ENCODE peak calls at places on chromosomes 12 and 14, in seven cellular contexts. One of them, this sample, is unnamed.
A peak's percentile ranks its signal among the peaks of the same experiment; 100 is the strongest.

GRCh38 chr14:98871796-98872195 is 400.2 kb downstream of the BCL11B start:
- DNase-seq in left cardiac atrium: no peak
- DNase-seq in MCF 10A: no peak
- DNase-seq in heart left ventricle: no peak
- DNase-seq in activated CD4-positive, alpha-beta T cell treated with anti-CD3 and anti-CD28 coated beads, Interleukin-2, amount 10 ng/mL, durations not matched to agents 7 days and 5 days: no peak
- DNase-seq in mesenchymal stem cell: no peak
- DNase-seq in NCI-H345: no peak
- DNase-seq in this sample: no peak

GRCh38 chr12:131604146-131604844 is 106.6 kb upstream of the SFSWAP start:
- DNase-seq in left cardiac atrium: no peak
- DNase-seq in MCF 10A: no peak
- DNase-seq in heart left ventricle: no peak
- DNase-seq in activated CD4-positive, alpha-beta T cell treated with anti-CD3 and anti-CD28 coated beads, Interleukin-2, amount 10 ng/mL, durations not matched to agents 7 days and 5 days: peak; percentile 69
- DNase-seq in mesenchymal stem cell: no peak
- DNase-seq in NCI-H345: no peak
- DNase-seq in this sample: no peak

GRCh38 chr14:44782775-44783238 is 178.9 kb downstream of the KLHL28 start:
- DNase-seq in left cardiac atrium: no peak
- DNase-seq in MCF 10A: peak; percentile 51
- DNase-seq in heart left ventricle: no peak
- DNase-seq in activated CD4-positive, alpha-beta T cell treated with anti-CD3 and anti-CD28 coated beads, Interleukin-2, amount 10 ng/mL, durations not matched to agents 7 days and 5 days: no peak
- DNase-seq in mesenchymal stem cell: no peak
- DNase-seq in NCI-H345: no peak
- DNase-seq in this sample: no peak

GRCh38 chr12:84842406-84843013 is 70.1 kb downstream of the SLC6A15 start:
- DNase-seq in left cardiac atrium: no peak
- DNase-seq in MCF 10A: peak; percentile 59
- DNase-seq in heart left ventricle: no peak
- DNase-seq in activated CD4-positive, alpha-beta T cell treated with anti-CD3 and anti-CD28 coated beads, Interleukin-2, amount 10 ng/mL, durations not matched to agents 7 days and 5 days: peak; percentile 21
- DNase-seq in mesenchymal stem cell: peak; percentile 60
- DNase-seq in NCI-H345: peak; percentile 53
- DNase-seq in this sample: no peak

GRCh38 chr14:61749867-61750266 is 12.4 kb upstream of the SNAPC1 start:
- DNase-seq in left cardiac atrium: no peak
- DNase-seq in MCF 10A: no peak
- DNase-seq in heart left ventricle: no peak
- DNase-seq in activated CD4-positive, alpha-beta T cell treated with anti-CD3 and anti-CD28 coated beads, Interleukin-2, amount 10 ng/mL, durations not matched to agents 7 days and 5 days: no peak
- DNase-seq in mesenchymal stem cell: peak; percentile 23
- DNase-seq in NCI-H345: peak; percentile 66
- DNase-seq in this sample: no peak

GRCh38 chr12:56078931-56079728 is 835 bp upstream of the ERBB3 start:
- DNase-seq in left cardiac atrium: peak; percentile 90
- DNase-seq in MCF 10A: peak; percentile 85
- DNase-seq in heart left ventricle: peak; percentile 87
- DNase-seq in activated CD4-positive, alpha-beta T cell treated with anti-CD3 and anti-CD28 coated beads, Interleukin-2, amount 10 ng/mL, durations not matched to agents 7 days and 5 days: peak; percentile 50
- DNase-seq in mesenchymal stem cell: peak; percentile 89
- DNase-seq in NCI-H345: peak; percentile 66
- DNase-seq in this sample: peak; percentile 97

GRCh38 chr12:59699408-59700144 is 103.7 kb downstream of the SLC16A7 start:
- DNase-seq in left cardiac atrium: no peak
- DNase-seq in MCF 10A: peak; percentile 83
- DNase-seq in heart left ventricle: no peak
- DNase-seq in activated CD4-positive, alpha-beta T cell treated with anti-CD3 and anti-CD28 coated beads, Interleukin-2, amount 10 ng/mL, durations not matched to agents 7 days and 5 days: no peak
- DNase-seq in mesenchymal stem cell: peak; percentile 73
- DNase-seq in NCI-H345: no peak
- DNase-seq in this sample: no peak

GRCh38 chr12:5013206-5013830 is 30.4 kb upstream of the KCNA5 start:
- DNase-seq in left cardiac atrium: no peak
- DNase-seq in MCF 10A: no peak
- DNase-seq in heart left ventricle: no peak
- DNase-seq in activated CD4-positive, alpha-beta T cell treated with anti-CD3 and anti-CD28 coated beads, Interleukin-2, amount 10 ng/mL, durations not matched to agents 7 days and 5 days: no peak
- DNase-seq in mesenchymal stem cell: no peak
- DNase-seq in NCI-H345: no peak
- DNase-seq in this sample: no peak

GRCh38 chr12:124761876-124762275 is 101.8 kb downstream of the SCARB1 start:
- DNase-seq in left cardiac atrium: peak; percentile 63
- DNase-seq in MCF 10A: no peak
- DNase-seq in heart left ventricle: peak; percentile 74
- DNase-seq in activated CD4-positive, alpha-beta T cell treated with anti-CD3 and anti-CD28 coated beads, Interleukin-2, amount 10 ng/mL, durations not matched to agents 7 days and 5 days: no peak
- DNase-seq in mesenchymal stem cell: peak; percentile 79
- DNase-seq in NCI-H345: no peak
- DNase-seq in this sample: no peak

GRCh38 chr14:61876362-61877049 is 114.3 kb downstream of the SNAPC1 start:
- DNase-seq in left cardiac atrium: no peak
- DNase-seq in MCF 10A: no peak
- DNase-seq in heart left ventricle: no peak
- DNase-seq in activated CD4-positive, alpha-beta T cell treated with anti-CD3 and anti-CD28 coated beads, Interleukin-2, amount 10 ng/mL, durations not matched to agents 7 days and 5 days: no peak
- DNase-seq in mesenchymal stem cell: no peak
- DNase-seq in NCI-H345: peak; percentile 65
- DNase-seq in this sample: no peak

GRCh38 chr14:85538636-85539035 is 8.7 kb downstream of the FLRT2 start:
- DNase-seq in left cardiac atrium: no peak
- DNase-seq in MCF 10A: no peak
- DNase-seq in heart left ventricle: no peak
- DNase-seq in activated CD4-positive, alpha-beta T cell treated with anti-CD3 and anti-CD28 coated beads, Interleukin-2, amount 10 ng/mL, durations not matched to agents 7 days and 5 days: no peak
- DNase-seq in mesenchymal stem cell: no peak
- DNase-seq in NCI-H345: no peak
- DNase-seq in this sample: no peak

GRCh38 chr14:92033433-92033832 is 6.4 kb downstream of the TRIP11 start:
- DNase-seq in left cardiac atrium: no peak
- DNase-seq in MCF 10A: no peak
- DNase-seq in heart left ventricle: no peak
- DNase-seq in activated CD4-positive, alpha-beta T cell treated with anti-CD3 and anti-CD28 coated beads, Interleukin-2, amount 10 ng/mL, durations not matched to agents 7 days and 5 days: no peak
- DNase-seq in mesenchymal stem cell: no peak
- DNase-seq in NCI-H345: no peak
- DNase-seq in this sample: no peak

GRCh38 chr14:58078471-58078870 is 73.5 kb downstream of the ARMH4 start:
- DNase-seq in left cardiac atrium: no peak
- DNase-seq in MCF 10A: no peak
- DNase-seq in heart left ventricle: no peak
- DNase-seq in activated CD4-positive, alpha-beta T cell treated with anti-CD3 and anti-CD28 coated beads, Interleukin-2, amount 10 ng/mL, durations not matched to agents 7 days and 5 days: no peak
- DNase-seq in mesenchymal stem cell: no peak
- DNase-seq in NCI-H345: no peak
- DNase-seq in this sample: no peak

This sample was measured in aorta.